ENCODE peak calls at places on chromosomes 3 and 15, in five cellular contexts. J, N, L, R and C are unnamed samples.

GRCh38 chr3:178152010-178152409 is 384.2 kb upstream of the KCNMB2 start:
- DNase-seq in R (no peak), L (peak; percentile 0), J (no peak), N (no peak), C (peak; percentile 19)

GRCh38 chr3:182979719-182980191 is 583 bp downstream of the DCUN1D1 start:
- DNase-seq in J (peak; percentile 17), N (no peak), L (peak; percentile 9), R (peak; percentile 38), C (no peak)

GRCh38 chr15:42577514-42578031 is 2.2 kb downstream of the STARD9 start:
- DNase-seq in N (peak; percentile 94), L (no peak), R (peak; percentile 32), J (peak; percentile 85), C (peak; percentile 93)

GRCh38 chr3:65836047-65836446 is 202.7 kb downstream of the MAGI1 start:
- DNase-seq in R (no peak), L (no peak), N (peak; percentile 63), J (peak; percentile 32), C (no peak)

GRCh38 chr3:117736851-117737250 is 1027.3 kb downstream of the TUSC7 start:
- DNase-seq in L (no peak), R (no peak), J (peak; percentile 9), N (peak; percentile 16), C (no peak)

GRCh38 chr3:82048711-82049110 is 287.3 kb upstream of the GBE1 start:
- DNase-seq in L (no peak), J (no peak), R (no peak), N (no peak), C (no peak)

GRCh38 chr15:34337557-34338306 is at the start of gene SLC12A6:
- DNase-seq in J (peak; percentile 90), R (peak; percentile 94), L (peak; percentile 91), N (peak; percentile 92), C (peak; percentile 85)

GRCh38 chr15:89090791-89091666 is 2.8 kb downstream of the ABHD2 start:
- DNase-seq in J (peak; percentile 79), R (peak; percentile 73), L (peak; percentile 65), N (peak; percentile 80), C (peak; percentile 84)

GRCh38 chr15:70447927-70448698 is 315.2 kb downstream of the UACA start:
- DNase-seq in L (no peak), J (no peak), N (no peak), R (no peak), C (no peak)

GRCh38 chr3:89367166-89367565 is 259.7 kb downstream of the EPHA3 start:
- DNase-seq in R (no peak), J (no peak), N (no peak), L (no peak), C (no peak)

GRCh38 chr15:88193415-88193814 is 63.1 kb downstream of the NTRK3 start:
- DNase-seq in L (no peak), J (no peak), R (no peak), N (no peak), C (no peak)

GRCh38 chr3:44077267-44077666 is 164.4 kb upstream of the TOPAZ1 start:
- DNase-seq in R (peak; percentile 33), J (no peak), L (no peak), N (no peak), C (no peak)

GRCh38 chr15:71011503-71012155 is 103.6 kb upstream of the THSD4 start:
- DNase-seq in N (peak; percentile 80), J (peak; percentile 66), R (peak; percentile 47), L (peak; percentile 75), C (peak; percentile 86)

GRCh38 chr3:142998439-142998838 is 2.9 kb upstream of the U2SURP start:
- DNase-seq in R (no peak), L (no peak), J (no peak), N (peak; percentile 74), C (peak; percentile 72)

GRCh38 chr3:21795152-21795837 is 44.3 kb upstream of the ZNF385D start:
- DNase-seq in R (no peak), N (no peak), J (no peak), L (no peak), C (no peak)

GRCh38 chr3:151230644-151231043 is 27.6 kb upstream of the GPR171 start:
- DNase-seq in R (peak; percentile 58), N (no peak), L (no peak), J (no peak), C (no peak)

GRCh38 chr15:39728844-39729243 is 53.8 kb downstream of the FSIP1 start:
- DNase-seq in L (no peak), J (no peak), R (no peak), N (no peak), C (no peak)

GRCh38 chr3:119288669-119289068 is 5.5 kb upstream of the ARHGAP31 start:
- DNase-seq in L (no peak), N (no peak), R (no peak), J (no peak), C (no peak)

GRCh38 chr3:122577409-122578028 is at the start of gene PARP15:
- DNase-seq in J (no peak), L (no peak), N (no peak), R (peak; percentile 74), C (peak; percentile 4)
- H3K4me3 ChIP-seq in J (peak within 1 kb of the TSS; percentile 40), L (no peak within 1 kb of the TSS), N (peak within 1 kb of the TSS; percentile 50), R (peak within 1 kb of the TSS; percentile 83), C (peak within 1 kb of the TSS; percentile 59)

GRCh38 chr3:188929138-188929537 is 242.6 kb upstream of the TPRG1 start:
- DNase-seq in L (peak; percentile 30), J (no peak), N (no peak), R (no peak), C (no peak)
- TF ChIP-seq CTCF in L (peak; percentile 22), J (peak; percentile 34), N (peak; percentile 20), R (no peak), C (peak; percentile 8)

GRCh38 chr3:75981401-75981800 is 196.1 kb upstream of the ZNF717 start:
- DNase-seq in R (no peak), J (no peak), N (no peak), L (no peak), C (no peak)

GRCh38 chr3:75983609-75984290 is 198.4 kb upstream of the ZNF717 start:
- DNase-seq in J (no peak), R (no peak), L (no peak), N (no peak), C (no peak)

GRCh38 chr3:75978686-75979085 is 193.3 kb upstream of the ZNF717 start:
- DNase-seq in L (no peak), R (no peak), J (no peak), N (peak; percentile 1), C (no peak)
- H3K4me3 ChIP-seq in L (no peak overlapping the region), R (no peak overlapping the region), J (no peak overlapping the region), N (no peak overlapping the region), C (no peak overlapping the region)

GRCh38 chr3:52070724-52071621 is 14.6 kb upstream of the DUSP7 start:
- DNase-seq in R (no peak), N (no peak), J (no peak), L (no peak), C (no peak)
- TF ChIP-seq CTCF in R (no peak), N (no peak), J (no peak), L (no peak), C (no peak)

DNA sequence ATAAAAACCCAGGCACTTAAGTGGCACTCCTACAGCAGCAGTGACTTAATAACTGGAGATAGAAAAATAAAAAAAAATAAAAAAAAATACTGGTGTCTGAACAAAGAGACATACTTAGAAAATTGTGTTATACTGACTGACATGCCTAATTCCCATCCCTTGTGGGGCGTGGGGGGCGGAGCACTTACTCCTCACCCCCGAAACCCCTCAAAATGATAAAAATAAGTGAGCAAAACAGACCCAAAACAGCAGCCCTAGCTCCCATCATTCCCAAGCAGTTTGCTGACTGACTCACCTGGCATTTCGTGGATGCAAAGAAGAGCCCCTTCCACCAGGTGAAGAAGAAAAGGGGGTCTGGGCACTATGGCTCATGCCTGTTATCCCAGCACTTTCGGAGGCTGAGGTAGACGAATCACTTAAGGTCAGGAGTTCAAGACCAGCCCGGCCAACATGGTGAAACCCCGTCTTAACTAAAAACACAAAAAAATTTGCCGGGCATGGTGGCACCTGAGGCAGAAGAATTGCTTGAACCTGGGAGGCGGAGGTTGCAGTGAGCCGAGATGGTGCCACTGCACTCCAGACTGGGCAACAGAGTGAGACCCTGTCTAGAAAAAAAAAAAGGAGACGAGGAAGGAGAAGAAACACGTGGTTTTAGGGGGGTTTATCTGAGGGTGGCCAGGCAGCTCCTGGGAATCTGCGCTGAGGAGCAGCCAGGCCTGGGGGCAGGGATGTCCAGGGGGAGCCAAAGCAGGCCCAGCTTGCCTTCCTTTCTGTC is 50.8 kb upstream of the BLM start:
- DNase-seq in N (no peak), L (no peak), R (no peak), J (no peak), C (no peak)
- H3K4me3 ChIP-seq in N (peak overlapping the region; percentile 58), L (peak overlapping the region; percentile 73), R (peak overlapping the region; percentile 75), J (no peak overlapping the region), C (peak overlapping the region; percentile 72)

GRCh38 chr3:24640330-24640877 is 145.8 kb upstream of the THRB start:
- DNase-seq in N (peak; percentile 81), J (peak; percentile 18), R (no peak), L (peak; percentile 36), C (peak; percentile 54)
- TF ChIP-seq CTCF in N (peak; percentile 74), J (peak; percentile 48), R (peak; percentile 11), L (peak; percentile 67), C (peak; percentile 38)

DNA sequence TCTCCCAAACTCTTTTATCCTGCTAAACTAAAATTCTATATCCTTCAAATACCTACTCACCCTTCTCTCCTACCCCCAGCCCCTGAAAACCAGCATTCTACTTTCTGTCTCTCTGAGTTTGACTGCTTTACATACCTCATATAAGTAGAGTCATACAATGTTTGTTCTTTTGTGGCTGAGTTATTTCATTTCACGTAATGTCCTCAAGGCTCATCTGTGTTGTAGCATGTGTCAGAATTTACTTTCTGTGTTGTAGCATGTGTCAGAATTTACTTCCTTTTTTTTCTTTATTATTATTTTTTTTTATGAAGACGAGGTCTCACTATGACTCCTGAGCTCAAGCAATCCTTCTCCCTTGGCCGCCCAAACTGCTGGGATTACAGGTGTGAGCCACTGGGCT is 20.1 kb downstream of the IFT122 start:
- DNase-seq in R (no peak), J (no peak), L (no peak), N (no peak), C (no peak)
- H3K4me3 ChIP-seq in R (no peak overlapping the region), J (no peak overlapping the region), L (no peak overlapping the region), N (no peak overlapping the region), C (no peak overlapping the region)

GRCh38 chr3:12969487-12969886 is 103.7 kb downstream of the IQSEC1 start:
- DNase-seq in R (no peak), N (no peak), J (no peak), L (no peak), C (no peak)
- TF ChIP-seq CTCF in R (no peak), N (no peak), J (no peak), L (no peak), C (no peak)